ENCODE peak calls at places on chromosomes 13 and 19, in seven cellular contexts. W is T-helper 17 cell, T is GM12878, I is PC-3, S is Daoy, Y is nephron progenitor cell, D is T-helper 9 cell. B is an unnamed sample.

GRCh38 chr19:28330831-28331230 is 882.1 kb downstream of the UQCRFS1 start:
- DNase-seq in W (no peak), T (no peak), I (no peak), S (peak; percentile 64), Y (no peak), D (no peak), B (no peak)

GRCh38 chr19:46610851-46611770 is 10.0 kb downstream of the CALM3 start:
- DNase-seq in W (no peak), T (no peak), I (no peak), S (no peak), Y (no peak), D (no peak), B (no peak)

GRCh38 chr19:29610213-29610573 is 4.1 kb downstream of the POP4 start:
- DNase-seq in W (no peak), T (no peak), I (no peak), S (no peak), Y (no peak), D (no peak), B (no peak)

GRCh38 chr19:5799247-5800241 is 5.3 kb upstream of the NRTN start:
- DNase-seq in W (no peak), T (no peak), I (no peak), S (no peak), Y (no peak), D (no peak), B (no peak)

GRCh38 chr19:35348909-35349611 is 1.4 kb downstream of the FFAR1 start:
- DNase-seq in W (no peak), T (no peak), I (no peak), S (no peak), Y (no peak), D (no peak), B (no peak)

GRCh38 chr19:43554317-43554895 is 20.9 kb downstream of the XRCC1 start:
- DNase-seq in W (no peak), T (no peak), I (no peak), S (no peak), Y (no peak), D (no peak), B (no peak)

GRCh38 chr13:42119091-42119490 is 70.6 kb downstream of the DGKH start:
- DNase-seq in W (no peak), T (no peak), I (no peak), S (no peak), Y (no peak), D (no peak), B (no peak)

GRCh38 chr13:42035905-42036521 is 12.4 kb upstream of the DGKH start:
- DNase-seq in W (no peak), T (no peak), I (no peak), S (no peak), Y (no peak), D (no peak), B (no peak)

GRCh38 chr19:10111405-10111811 is at the start of gene P2RY11:
- DNase-seq in W (no peak), T (peak; percentile 75), I (no peak), S (no peak), Y (no peak), D (peak; percentile 38), B (no peak)

GRCh38 chr19:35295453-35295791 is 3.5 kb downstream of the MAG start:
- DNase-seq in W (no peak), T (no peak), I (no peak), S (no peak), Y (no peak), D (no peak), B (no peak)

GRCh38 chr13:72463561-72463960 is 263.9 kb downstream of the MZT1 start:
- DNase-seq in W (no peak), T (no peak), I (no peak), S (no peak), Y (peak; percentile 7), D (no peak), B (no peak)

GRCh38 chr13:42405665-42406390 is 133.9 kb downstream of the AKAP11 start:
- DNase-seq in W (no peak), T (peak; percentile 97), I (peak; percentile 10), S (peak; percentile 51), Y (no peak), D (no peak), B (no peak)

GRCh38 chr13:106008540-106008939 is 526.9 kb downstream of the EFNB2 start:
- DNase-seq in W (no peak), T (no peak), I (no peak), S (no peak), Y (no peak), D (no peak), B (no peak)

GRCh38 chr19:16373539-16373938 is 48.9 kb downstream of the KLF2 start:
- DNase-seq in W (no peak), T (no peak), I (no peak), S (no peak), Y (no peak), D (no peak), B (no peak)

GRCh38 chr19:2312819-2313501 is 5.0 kb upstream of the LINGO3 start:
- DNase-seq in W (no peak), T (no peak), I (no peak), S (no peak), Y (no peak), D (no peak), B (no peak)

GRCh38 chr13:113207890-113208423 is 512 bp downstream of the PCID2 start:
- DNase-seq in W (no peak), T (no peak), I (peak; percentile 22), S (peak; percentile 42), Y (no peak), D (no peak), B (no peak)

GRCh38 chr19:5480427-5480836 is 25.2 kb downstream of the ZNRF4 start:
- DNase-seq in W (no peak), T (no peak), I (peak; percentile 44), S (peak; percentile 47), Y (peak; percentile 53), D (peak; percentile 6), B (no peak)

GRCh38 chr19:2652504-2653099 is 49.9 kb downstream of the GNG7 start:
- DNase-seq in W (no peak), T (no peak), I (no peak), S (no peak), Y (no peak), D (no peak), B (no peak)

GRCh38 chr19:58058428-58058827 is 654 bp upstream of the ZNF135 start:
- DNase-seq in W (no peak), T (no peak), I (no peak), S (no peak), Y (no peak), D (no peak), B (no peak)

GRCh38 chr13:23654111-23655110 is 84.2 kb downstream of the TNFRSF19 start:
- DNase-seq in W (no peak), T (no peak), I (no peak), S (peak; percentile 41), Y (no peak), D (no peak), B (no peak)

GRCh38 chr13:32426191-32426980 is 1.5 kb downstream of the N4BP2L1 start:
- DNase-seq in W (no peak), T (peak; percentile 73), I (no peak), S (peak; percentile 24), Y (no peak), D (no peak), B (no peak)

GRCh38 chr13:113823771-113824170 is 40.1 kb downstream of the GAS6 start:
- DNase-seq in W (no peak), T (no peak), I (no peak), S (no peak), Y (no peak), D (no peak), B (no peak)

GRCh38 chr19:10896851-10897526 is 25.6 kb downstream of the CARM1 start:
- DNase-seq in W (no peak), T (no peak), I (peak; percentile 66), S (no peak), Y (no peak), D (no peak), B (no peak)

GRCh38 chr19:5642204-5642603 is 19.3 kb downstream of the SAFB start:
- DNase-seq in W (no peak), T (no peak), I (no peak), S (no peak), Y (no peak), D (no peak), B (no peak)

GRCh38 chr19:30214651-30215051 is 157.5 kb upstream of the ZNF536 start:
- DNase-seq in W (no peak), T (peak; percentile 1), I (peak; percentile 52), S (peak; percentile 50), Y (no peak), D (no peak), B (no peak)

GRCh38 chr13:107847406-107847805 is 367.9 kb downstream of the LIG4 start:
- DNase-seq in W (no peak), T (no peak), I (no peak), S (no peak), Y (peak; percentile 14), D (no peak), B (no peak)

GRCh38 chr13:27770809-27771208 is 21.5 kb upstream of the GSX1 start:
- DNase-seq in W (no peak), T (no peak), I (peak; percentile 56), S (peak; percentile 35), Y (no peak), D (no peak), B (no peak)

GRCh38 chr13:36130542-36131214 is 504 bp downstream of the DCLK1 start:
- DNase-seq in W (no peak), T (no peak), I (no peak), S (peak; percentile 41), Y (no peak), D (no peak), B (no peak)

GRCh38 chr19:38917921-38918491 is 6.0 kb upstream of the CCER2 start:
- DNase-seq in W (no peak), T (no peak), I (peak; percentile 5), S (no peak), Y (no peak), D (no peak), B (no peak)

GRCh38 chr19:23817519-23817918 is 58.8 kb upstream of the ZNF681 start:
- DNase-seq in W (no peak), T (no peak), I (peak; percentile 34), S (peak; percentile 32), Y (no peak), D (peak; percentile 15), B (peak; percentile 5)

GRCh38 chr13:26133286-26133685 is 81.5 kb upstream of the SHISA2 start:
- DNase-seq in W (no peak), T (no peak), I (no peak), S (no peak), Y (no peak), D (no peak), B (no peak)

GRCh38 chr13:20456737-20457136 is 68.9 kb downstream of the CRYL1 start:
- DNase-seq in W (no peak), T (no peak), I (no peak), S (no peak), Y (no peak), D (no peak), B (no peak)

GRCh38 chr19:48310227-48310626 is 15.1 kb upstream of the EMP3 start:
- DNase-seq in W (no peak), T (no peak), I (no peak), S (no peak), Y (no peak), D (no peak), B (no peak)

GRCh38 chr19:8506402-8506957 is 4.0 kb upstream of the PRAM1 start:
- DNase-seq in W (no peak), T (no peak), I (peak; percentile 23), S (no peak), Y (no peak), D (no peak), B (no peak)

GRCh38 chr19:3062165-3063105 is at the start of gene TLE5:
- DNase-seq in W (peak; percentile 78), T (no peak), I (peak; percentile 47), S (peak; percentile 67), Y (peak; percentile 68), D (peak; percentile 69), B (peak; percentile 53)

GRCh38 chr13:79680485-79680884 is 199.5 kb downstream of the NDFIP2 start:
- DNase-seq in W (no peak), T (no peak), I (no peak), S (no peak), Y (no peak), D (no peak), B (no peak)

GRCh38 chr19:41939861-41940442 is 11.7 kb upstream of the ERFL start:
- DNase-seq in W (peak; percentile 32), T (no peak), I (no peak), S (peak; percentile 61), Y (peak; percentile 82), D (peak; percentile 49), B (no peak)

GRCh38 chr19:33240181-33240771 is 14.6 kb upstream of the SLC7A10 start:
- DNase-seq in W (no peak), T (no peak), I (no peak), S (no peak), Y (no peak), D (no peak), B (no peak)

B was measured in substantia nigra.